ENCODE peak calls at places on chromosomes 7 and 10, in ten cellular contexts. Y is stimulated activated CD8-positive, alpha-beta memory T cell treated with anti-CD3 and anti-CD28 coated beads, Interleukin-15, amount 100 ng/mL, for 4 hours; R is Right ventricle myocardium superior; O is OCI-LY7; P is CD4-positive, CD25-positive, alpha-beta regulatory T cell; W is NCI-H1694; A is activated CD4-positive, CD25-positive, alpha-beta regulatory T cell; Z is activated T-cell treated with anti-CD3 and anti-CD28 coated beads for 24 hours; S is RPMI8226; F is Calu3. H is an unnamed sample.

GRCh38 chr7:55538538-55538937 is 33.8 kb downstream of the VOPP1 start:
- DNase-seq in Y (no peak), R (no peak), O (no peak), P (no peak), W (no peak), A (no peak), Z (no peak), S (no peak), F (no peak), H (no peak)

GRCh38 chr7:46830-47140 is 145.6 kb upstream of the FAM20C start:
- DNase-seq in Y (no peak), R (no peak), O (no peak), P (no peak), W (no peak), A (no peak), Z (no peak), S (no peak), F (no peak), H (no peak)

GRCh38 chr7:104943502-104944343 is 70.3 kb upstream of the KMT2E start:
- DNase-seq in Y (peak; percentile 31), R (peak; percentile 52), O (peak; percentile 88), P (peak; percentile 77), W (no peak), A (peak; percentile 13), Z (peak; percentile 61), S (peak; percentile 99), F (peak; percentile 74), H (peak; percentile 62)

GRCh38 chr7:128203710-128204214 is 37.3 kb upstream of the LEP start:
- DNase-seq in Y (no peak), R (no peak), O (no peak), P (no peak), W (no peak), A (no peak), Z (no peak), S (no peak), F (no peak), H (no peak)

GRCh38 chr10:6755891-6756460 is 175.9 kb upstream of the PRKCQ start:
- DNase-seq in Y (no peak), R (no peak), O (no peak), P (peak; percentile 24), W (no peak), A (no peak), Z (no peak), S (no peak), F (no peak), H (no peak)

GRCh38 chr7:15461576-15461975 is 100.2 kb downstream of the AGMO start:
- DNase-seq in Y (no peak), R (no peak), O (no peak), P (no peak), W (no peak), A (no peak), Z (no peak), S (no peak), F (no peak), H (no peak)

GRCh38 chr10:123139521-123140163 is 3.9 kb downstream of the HMX3 start:
- DNase-seq in Y (no peak), R (no peak), O (no peak), P (no peak), W (no peak), A (no peak), Z (no peak), S (no peak), F (peak; percentile 78), H (no peak)

GRCh38 chr7:24401628-24402593 is 117.9 kb downstream of the NPY start:
- DNase-seq in Y (no peak), R (no peak), O (peak; percentile 49), P (peak; percentile 31), W (peak; percentile 70), A (no peak), Z (no peak), S (peak; percentile 46), F (no peak), H (no peak)

GRCh38 chr7:28840515-28841125 is 117.5 kb downstream of the TRIL start:
- DNase-seq in Y (no peak), R (no peak), O (no peak), P (no peak), W (no peak), A (no peak), Z (no peak), S (peak; percentile 11), F (no peak), H (no peak)

GRCh38 chr10:72277996-72278667 is 4.4 kb downstream of the DDIT4 start:
- DNase-seq in Y (no peak), R (no peak), O (no peak), P (no peak), W (no peak), A (no peak), Z (no peak), S (no peak), F (no peak), H (no peak)

GRCh38 chr10:43824934-43825333 is 176.3 kb upstream of the ZNF32 start:
- DNase-seq in Y (no peak), R (peak; percentile 85), O (no peak), P (no peak), W (no peak), A (no peak), Z (no peak), S (no peak), F (no peak), H (no peak)

GRCh38 chr7:4836206-4836661 is 25.6 kb downstream of the PAPOLB start:
- DNase-seq in Y (no peak), R (peak; percentile 38), O (no peak), P (no peak), W (no peak), A (no peak), Z (no peak), S (no peak), F (no peak), H (no peak)

GRCh38 chr10:14124951-14125350 is 205.8 kb downstream of the FRMD4A start:
- DNase-seq in Y (no peak), R (no peak), O (no peak), P (no peak), W (no peak), A (no peak), Z (no peak), S (no peak), F (no peak), H (no peak)

GRCh38 chr10:89695307-89695706 is 6.1 kb upstream of the KIF20B start:
- DNase-seq in Y (no peak), R (no peak), O (no peak), P (no peak), W (no peak), A (no peak), Z (no peak), S (no peak), F (no peak), H (no peak)

GRCh38 chr7:98984126-98984525 is 105.8 kb downstream of the TRRAP start:
- DNase-seq in Y (no peak), R (no peak), O (no peak), P (no peak), W (no peak), A (no peak), Z (no peak), S (no peak), F (no peak), H (no peak)

GRCh38 chr10:59944339-59944935 is 38.1 kb upstream of the CCDC6 start:
- DNase-seq in Y (no peak), R (no peak), O (no peak), P (no peak), W (no peak), A (no peak), Z (no peak), S (no peak), F (no peak), H (no peak)

GRCh38 chr7:43394441-43395130 is 188.3 kb upstream of the STK17A start:
- DNase-seq in Y (no peak), R (no peak), O (no peak), P (no peak), W (no peak), A (no peak), Z (no peak), S (no peak), F (no peak), H (no peak)

GRCh38 chr7:101880536-101881443 is 63.4 kb downstream of the CUX1 start:
- DNase-seq in Y (no peak), R (no peak), O (no peak), P (no peak), W (no peak), A (no peak), Z (no peak), S (no peak), F (no peak), H (no peak)

GRCh38 chr7:47458057-47458456 is 123.9 kb downstream of the TNS3 start:
- DNase-seq in Y (no peak), R (peak; percentile 82), O (no peak), P (no peak), W (peak; percentile 55), A (no peak), Z (no peak), S (no peak), F (no peak), H (no peak)

GRCh38 chr10:102617816-102618215 is 26.5 kb upstream of the TRIM8 start:
- DNase-seq in Y (no peak), R (no peak), O (no peak), P (no peak), W (no peak), A (no peak), Z (no peak), S (no peak), F (no peak), H (no peak)

GRCh38 chr10:89980166-89980565 is 278.8 kb downstream of the KIF20B start:
- DNase-seq in Y (no peak), R (no peak), O (no peak), P (no peak), W (no peak), A (no peak), Z (no peak), S (no peak), F (no peak), H (no peak)

GRCh38 chr7:73999664-74000420 is 28.1 kb upstream of the ELN start:
- DNase-seq in Y (no peak), R (peak; percentile 68), O (no peak), P (no peak), W (no peak), A (no peak), Z (no peak), S (no peak), F (no peak), H (no peak)

GRCh38 chr10:1392127-1392526 is 335.9 kb downstream of the WDR37 start:
- DNase-seq in Y (no peak), R (no peak), O (no peak), P (no peak), W (no peak), A (no peak), Z (no peak), S (no peak), F (no peak), H (no peak)

GRCh38 chr10:59805043-59805442 is 51.8 kb upstream of the MRLN start:
- DNase-seq in Y (no peak), R (no peak), O (peak; percentile 10), P (peak; percentile 28), W (peak; percentile 50), A (no peak), Z (no peak), S (peak; percentile 17), F (peak; percentile 48), H (no peak)

GRCh38 chr7:146961617-146962016 is 845.0 kb downstream of the CNTNAP2 start:
- DNase-seq in Y (no peak), R (no peak), O (no peak), P (no peak), W (no peak), A (no peak), Z (no peak), S (no peak), F (no peak), H (no peak)

GRCh38 chr7:106535234-106536026 is 125.5 kb downstream of the CCDC71L start:
- DNase-seq in Y (no peak), R (no peak), O (no peak), P (no peak), W (no peak), A (no peak), Z (no peak), S (no peak), F (no peak), H (no peak)

GRCh38 chr7:95772771-95773581 is 622 bp downstream of the DYNC1I1 start:
- DNase-seq in Y (no peak), R (peak; percentile 60), O (no peak), P (no peak), W (no peak), A (no peak), Z (no peak), S (no peak), F (no peak), H (no peak)

GRCh38 chr10:102678842-102679289 is 34.6 kb downstream of the TRIM8 start:
- DNase-seq in Y (no peak), R (peak; percentile 82), O (peak; percentile 64), P (no peak), W (no peak), A (no peak), Z (no peak), S (peak; percentile 68), F (peak; percentile 62), H (no peak)